ENCODE peak calls at places on chromosomes 6 and 20, in eight cellular contexts. Q, U, I, X, M, L, W and K are unnamed samples.

GRCh38 chr6:4698901-4699659 is 77.1 kb upstream of the CDYL start:
- DNase-seq in U (no peak), W (no peak), M (no peak), Q (no peak), I (peak; percentile 15), X (no peak), L (no peak), K (no peak)

GRCh38 chr6:11769244-11769643 is 9.4 kb downstream of the ADTRP start:
- DNase-seq in W (no peak), Q (no peak), L (no peak), I (no peak), M (no peak), U (no peak), X (no peak), K (no peak)

GRCh38 chr6:7467007-7467897 is 74.2 kb upstream of the DSP start:
- DNase-seq in U (no peak), Q (peak; percentile 45), M (no peak), W (peak; percentile 74), L (no peak), X (no peak), I (no peak), K (no peak)

GRCh38 chr6:127341471-127342202 is 1.8 kb downstream of the ECHDC1 start:
- DNase-seq in W (no peak), I (no peak), Q (no peak), X (no peak), M (no peak), L (no peak), U (no peak), K (no peak)

GRCh38 chr6:92110390-92110789 is 1309.0 kb downstream of the EPHA7 start:
- DNase-seq in L (no peak), I (no peak), M (no peak), U (peak; percentile 94), W (no peak), Q (no peak), X (no peak), K (no peak)

GRCh38 chr6:35831257-35832007 is 26.3 kb downstream of the LHFPL5 start:
- DNase-seq in L (no peak), I (no peak), U (no peak), W (no peak), X (no peak), M (no peak), Q (no peak), K (no peak)

GRCh38 chr6:95439741-95440140 is 137.6 kb upstream of the MANEA start:
- DNase-seq in M (no peak), U (no peak), X (no peak), Q (no peak), W (no peak), L (no peak), I (no peak), K (no peak)

GRCh38 chr6:157724138-157724537 is 98.9 kb upstream of the SNX9 start:
- DNase-seq in M (no peak), I (no peak), Q (no peak), U (no peak), X (no peak), W (no peak), L (no peak), K (no peak)

GRCh38 chr6:158068893-158069799 is 87.5 kb downstream of the SYNJ2 start:
- DNase-seq in U (no peak), X (no peak), L (no peak), M (no peak), Q (peak; percentile 77), I (peak; percentile 87), W (no peak), K (no peak)

GRCh38 chr6:144797881-144798589 is 512.9 kb downstream of the UTRN start:
- DNase-seq in X (no peak), I (peak; percentile 44), W (no peak), M (no peak), U (no peak), L (peak; percentile 27), Q (no peak), K (no peak)

GRCh38 chr20:11726021-11726420 is 191.7 kb upstream of the BTBD3 start:
- DNase-seq in X (no peak), W (no peak), Q (no peak), L (no peak), I (no peak), U (no peak), M (no peak), K (no peak)

GRCh38 chr6:167214216-167214615 is 56.4 kb upstream of the GPR31 start:
- DNase-seq in W (no peak), X (peak; percentile 57), M (no peak), L (no peak), I (no peak), U (no peak), Q (no peak), K (no peak)

GRCh38 chr6:56902551-56903464 is 52.1 kb upstream of the BEND6 start:
- DNase-seq in M (no peak), I (peak; percentile 64), X (no peak), W (no peak), Q (no peak), U (no peak), L (no peak), K (no peak)

GRCh38 chr6:4799912-4800311 is 23.7 kb downstream of the CDYL start:
- DNase-seq in Q (no peak), X (no peak), I (no peak), L (no peak), U (no peak), M (no peak), W (no peak), K (no peak)

GRCh38 chr6:98946877-98947410 is 802 bp downstream of the FBXL4 start:
- DNase-seq in X (peak; percentile 21), W (peak; percentile 18), I (peak; percentile 25), L (peak; percentile 19), U (peak; percentile 78), Q (peak; percentile 71), M (no peak), K (peak; percentile 59)